ENCODE peak calls at places on chromosome 12, in four cellular contexts. C, D, L and H are unnamed samples.

GRCh38 chr12:68455676-68456345 is 123.6 kb upstream of the MDM1 start:
- DNase-seq in C (peak), D (no peak), L (no peak), H (no peak)

GRCh38 chr12:20757-21156 is 45.8 kb upstream of the IQSEC3 start:
- DNase-seq in C (no peak), D (no peak), L (no peak), H (peak)

GRCh38 chr12:20282411-20282810 is 85.9 kb upstream of the PDE3A start:
- DNase-seq in C (no peak), D (no peak), L (no peak), H (no peak)

GRCh38 chr12:52614381-52615207 is 3.8 kb downstream of the KRT73 start:
- DNase-seq in C (no peak), D (no peak), L (no peak), H (no peak)

GRCh38 chr12:100767371-100767770 is 27.2 kb upstream of the ANO4 start:
- DNase-seq in C (no peak), D (no peak), L (no peak), H (no peak)

GRCh38 chr12:113230315-113231274 is 9.3 kb downstream of the TPCN1 start:
- DNase-seq in C (no peak), D (no peak), L (peak), H (no peak)

GRCh38 chr12:57214398-57214781 is 2.2 kb upstream of the NXPH4 start:
- DNase-seq in C (peak), D (peak), L (peak), H (peak)

GRCh38 chr12:98653866-98654493 is 8.9 kb downstream of the APAF1 start:
- DNase-seq in C (peak), D (no peak), L (peak), H (peak)

GRCh38 chr12:47818701-47819543 is 781 bp downstream of the HDAC7 start:
- DNase-seq in C (peak), D (peak), L (peak), H (peak)

GRCh38 chr12:50579757-50580267 is 75.0 kb downstream of the DIP2B start:
- DNase-seq in C (peak), D (no peak), L (peak), H (peak)

GRCh38 chr12:79274571-79275064 is 410.0 kb downstream of the SYT1 start:
- DNase-seq in C (no peak), D (no peak), L (peak), H (no peak)

GRCh38 chr12:97487470-97487869 is 24.9 kb downstream of the RMST start:
- DNase-seq in C (no peak), D (no peak), L (no peak), H (no peak)

GRCh38 chr12:95820096-95820703 is 29.6 kb upstream of the NTN4 start:
- DNase-seq in C (no peak), D (peak), L (peak), H (no peak)

GRCh38 chr12:53379389-53380103 is 430 bp upstream of the SP1 start:
- DNase-seq in C (peak), D (peak), L (peak), H (peak)

GRCh38 chr12:45730842-45731336 is 1.4 kb downstream of the ARID2 start:
- DNase-seq in C (peak), D (no peak), L (peak), H (no peak)

GRCh38 chr12:17588968-17589367 is 501.0 kb downstream of the RERGL start:
- DNase-seq in C (peak), D (no peak), L (peak), H (no peak)

GRCh38 chr12:131442337-131442918 is 268.5 kb upstream of the SFSWAP start:
- DNase-seq in C (no peak), D (peak), L (no peak), H (no peak)

GRCh38 chr12:132494294-132495164 is 4.6 kb downstream of the FBRSL1 start:
- DNase-seq in C (no peak), D (peak), L (no peak), H (no peak)

GRCh38 chr12:96170328-96170727 is 23.8 kb upstream of the ELK3 start:
- DNase-seq in C (no peak), D (no peak), L (no peak), H (no peak)

GRCh38 chr12:112524676-112525425 is 106.1 kb downstream of the PTPN11 start:
- DNase-seq in C (no peak), D (no peak), L (peak), H (no peak)

GRCh38 chr12:76186507-76186906 is 102.0 kb upstream of the NAP1L1 start:
- DNase-seq in C (no peak), D (no peak), L (no peak), H (no peak)

GRCh38 chr12:19323768-19324167 is 115.5 kb upstream of the AEBP2 start:
- DNase-seq in C (no peak), D (no peak), L (no peak), H (no peak)

GRCh38 chr12:123516221-123516780 is 17.2 kb downstream of the RILPL1 start:
- DNase-seq in C (no peak), D (no peak), L (no peak), H (no peak)

GRCh38 chr12:75137896-75138295 is 71.7 kb downstream of the KCNC2 start:
- DNase-seq in C (no peak), D (no peak), L (peak), H (no peak)

GRCh38 chr12:116434155-116435065 is 124.8 kb upstream of the MAP1LC3B2 start:
- DNase-seq in C (no peak), D (peak), L (peak), H (no peak)

GRCh38 chr12:23884909-23885308 is 64.6 kb downstream of the SOX5 start:
- DNase-seq in C (no peak), D (no peak), L (no peak), H (no peak)

GRCh38 chr12:7959278-7960063 is 23.5 kb upstream of the SLC2A3 start:
- DNase-seq in C (peak), D (no peak), L (peak), H (peak)

GRCh38 chr12:34401659-34402227 is 379.4 kb downstream of the ALG10 start:
- DNase-seq in C (no peak), D (peak), L (no peak), H (peak)

GRCh38 chr12:119229837-119230236 is 51.1 kb downstream of the HSPB8 start:
- DNase-seq in C (peak), D (no peak), L (peak), H (no peak)

GRCh38 chr12:4112734-4113396 is 160.7 kb upstream of the CCND2 start:
- DNase-seq in C (no peak), D (no peak), L (no peak), H (no peak)

GRCh38 chr12:1369942-1370620 is 224.3 kb downstream of the FBXL14 start:
- DNase-seq in C (no peak), D (no peak), L (no peak), H (no peak)

GRCh38 chr12:85951823-85952222 is 77.7 kb downstream of the NTS start:
- DNase-seq in C (no peak), D (no peak), L (peak), H (no peak)
- TF ChIP-seq CTCF in C (peak), D (no peak), L (peak), H (peak)

GRCh38 chr12:107057071-107057834 is 36.1 kb downstream of the CRY1 start:
- DNase-seq in C (no peak), D (no peak), L (no peak), H (no peak)
- TF ChIP-seq CTCF in C (no peak), D (no peak), L (no peak), H (no peak)

GRCh38 chr12:55658212-55658611 is 21.5 kb downstream of the OR10P1 start:
- DNase-seq in C (no peak), D (no peak), L (no peak), H (no peak)
- TF ChIP-seq CTCF in C (no peak), D (no peak), L (no peak), H (no peak)

GRCh38 chr12:6917491-6918231 is 3.3 kb downstream of the ENO2 start:
- DNase-seq in C (no peak), D (no peak), L (no peak), H (no peak)

GRCh38 chr12:6916426-6917200 is 2.2 kb downstream of the ENO2 start:
- DNase-seq in C (no peak), D (no peak), L (no peak), H (no peak)

GRCh38 chr12:6914246-6914947 is at the start of gene ENO2:
- DNase-seq in C (peak), D (peak), L (peak), H (peak)

GRCh38 chr12:6915789-6916285 is 1.5 kb downstream of the ENO2 start:
- DNase-seq in C (no peak), D (no peak), L (no peak), H (no peak)

GRCh38 chr12:6915023-6915788 is 826 bp downstream of the ENO2 start:
- DNase-seq in C (no peak), D (no peak), L (no peak), H (no peak)
- TF ChIP-seq CTCF in C (no peak), D (no peak), L (no peak), H (no peak)

GRCh38 chr12:6752181-6752930 is 585 bp downstream of the MLF2 start:
- DNase-seq in C (peak), D (no peak), L (peak), H (peak)
- TF ChIP-seq CTCF in C (peak), D (no peak), L (no peak), H (no peak)